ENCODE peak calls at places on chromosomes 12 and 14, in six cellular contexts. A, U, Q, B, J and L are unnamed samples. For H3K4me1, the result is how much of the 10 kb centered on the place peaks cover.

GRCh38 chr12:82517027-82517426 is 158.7 kb downstream of the METTL25 start:
- DNase-seq in B (no peak), Q (no peak), A (no peak), U (peak), J (no peak), L (no peak)

GRCh38 chr12:5246196-5246595 is 185.7 kb upstream of the NTF3 start:
- DNase-seq in U (no peak), Q (no peak), B (no peak), A (no peak), J (no peak), L (no peak)

GRCh38 chr14:63388766-63389431 is 70.2 kb upstream of the GPHB5 start:
- DNase-seq in Q (peak), B (peak), J (peak), U (peak), A (peak), L (peak)

GRCh38 chr14:56057071-56057865 is 60.9 kb upstream of the PELI2 start:
- DNase-seq in Q (no peak), A (no peak), U (no peak), J (no peak), B (no peak), L (no peak)

GRCh38 chr14:74634481-74634880 is 22.4 kb upstream of the LTBP2 start:
- DNase-seq in A (no peak), Q (no peak), U (peak), J (no peak), B (no peak), L (no peak)

GRCh38 chr14:90520326-90520725 is 123.5 kb downstream of the CALM1 start:
- DNase-seq in J (no peak), A (peak), U (no peak), Q (no peak), B (no peak), L (no peak)

GRCh38 chr14:32494566-32495434 is 165.7 kb downstream of the AKAP6 start:
- DNase-seq in J (no peak), Q (peak), A (no peak), B (no peak), U (peak), L (no peak)

GRCh38 chr14:73238262-73238852 is 1.1 kb downstream of the PAPLN start:
- DNase-seq in Q (no peak), A (no peak), U (peak), B (no peak), J (no peak), L (peak)

GRCh38 chr14:54882521-54882920 is 20.1 kb downstream of the GCH1 start:
- DNase-seq in U (no peak), A (no peak), Q (no peak), B (no peak), J (no peak), L (no peak)

GRCh38 chr12:75390899-75391538 is at the start of gene GLIPR1L2:
- DNase-seq in U (peak), Q (peak), A (peak), B (peak), J (peak), L (peak)

GRCh38 chr12:76471579-76471978 is 88.0 kb downstream of the OSBPL8 start:
- DNase-seq in U (peak), Q (no peak), B (no peak), A (no peak), J (no peak), L (no peak)

GRCh38 chr12:82019533-82019932 is 260.4 kb upstream of the PPFIA2 start:
- DNase-seq in J (no peak), Q (no peak), U (no peak), B (no peak), A (no peak), L (no peak)

GRCh38 chr14:68379510-68380303 is 413.2 kb downstream of the ZFP36L1 start:
- DNase-seq in Q (no peak), J (peak), A (no peak), B (no peak), U (no peak), L (no peak)

GRCh38 chr12:61357496-61357895 is 902.7 kb upstream of the USP15 start:
- DNase-seq in Q (no peak), U (no peak), B (no peak), J (no peak), A (no peak), L (no peak)

GRCh38 chr12:100826323-100826722 is 31.7 kb downstream of the ANO4 start:
- DNase-seq in B (no peak), J (no peak), Q (no peak), U (peak), A (no peak), L (peak)

GRCh38 chr12:27501956-27502562 is 21.9 kb upstream of the PPFIBP1 start:
- DNase-seq in Q (no peak), U (no peak), J (no peak), A (no peak), B (no peak), L (no peak)

GRCh38 chr14:21104448-21105060 is 3.7 kb downstream of the TMEM253 start:
- DNase-seq in Q (peak), B (no peak), A (peak), U (peak), J (peak), L (peak)

GRCh38 chr12:10012630-10013330 is 2.4 kb downstream of the CLEC12B start:
- DNase-seq in B (no peak), A (no peak), J (no peak), Q (no peak), U (no peak), L (no peak)

GRCh38 chr12:114400395-114400794 is 5.5 kb downstream of the TBX5 start:
- DNase-seq in U (peak), Q (no peak), A (no peak), B (no peak), J (no peak), L (no peak)

GRCh38 chr12:67269632-67270578 is 747 bp downstream of the CAND1 start:
- DNase-seq in B (no peak), A (peak), J (peak), Q (peak), U (no peak), L (peak)

GRCh38 chr12:74538491-74539258 is 1.0 kb downstream of the ATXN7L3B start:
- DNase-seq in Q (no peak), B (no peak), A (no peak), J (peak), U (no peak), L (no peak)

GRCh38 chr14:84959796-84960515 is 570.0 kb upstream of the FLRT2 start:
- DNase-seq in J (no peak), B (no peak), U (no peak), Q (no peak), A (no peak), L (no peak)

GRCh38 chr12:24668563-24668962 is 280.3 kb downstream of the BCAT1 start:
- DNase-seq in J (no peak), Q (no peak), U (peak), A (no peak), B (no peak), L (no peak)

GRCh38 chr14:70731447-70732239 is 77.7 kb downstream of the MAP3K9 start:
- DNase-seq in B (no peak), Q (no peak), A (no peak), J (no peak), U (no peak), L (no peak)

GRCh38 chr12:92304335-92305066 is 158.9 kb upstream of the BTG1 start:
- DNase-seq in U (no peak), J (no peak), Q (no peak), B (no peak), A (no peak), L (no peak)

GRCh38 chr12:116920939-116921338 is 10.2 kb downstream of the FBXW8 start:
- DNase-seq in J (no peak), A (no peak), U (no peak), Q (no peak), B (no peak), L (no peak)

GRCh38 chr12:94604299-94604698 is 46.1 kb downstream of the TMCC3 start:
- DNase-seq in B (no peak), J (no peak), U (no peak), A (no peak), Q (no peak), L (no peak)

GRCh38 chr12:89933911-89934310 is 225.3 kb upstream of the ATP2B1 start:
- DNase-seq in Q (no peak), J (no peak), A (no peak), B (no peak), U (peak), L (no peak)

GRCh38 chr12:89924191-89924590 is 215.6 kb upstream of the ATP2B1 start:
- DNase-seq in U (no peak), B (no peak), J (no peak), A (no peak), Q (no peak), L (no peak)

GRCh38 chr12:89927226-89927698 is 218.6 kb upstream of the ATP2B1 start:
- DNase-seq in U (no peak), B (no peak), A (no peak), J (no peak), Q (no peak), L (no peak)

GRCh38 chr12:89932950-89933349 is 224.3 kb upstream of the ATP2B1 start:
- DNase-seq in U (peak), J (no peak), Q (no peak), B (no peak), A (no peak), L (no peak)

DNA sequence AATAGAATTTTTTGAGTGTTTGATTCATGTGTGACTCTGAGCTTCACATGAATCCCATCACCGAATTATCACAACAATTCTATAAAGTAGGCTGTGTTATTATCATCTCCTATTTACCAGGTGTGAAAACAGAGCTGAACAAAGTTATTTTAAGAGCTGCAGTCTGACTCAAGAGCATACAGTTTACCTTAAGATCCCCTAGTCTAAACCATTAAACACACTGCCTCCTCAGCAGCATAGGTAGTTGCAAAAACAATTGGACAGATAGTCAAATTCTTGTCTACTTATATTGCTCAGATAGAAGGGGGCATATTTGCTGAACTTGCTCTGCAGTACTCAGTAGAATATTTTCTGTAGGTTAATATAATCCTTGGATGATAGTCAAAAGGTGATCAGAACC is 219.8 kb upstream of the ATP2B1 start:
- DNase-seq in B (no peak), A (no peak), U (no peak), Q (no peak), J (no peak), L (no peak)
- H3K27ac ChIP-seq in B (no peak), A (no peak), U (no peak), Q (no peak), J (no peak), L (no peak)

GRCh38 chr12:47265391-47265790 is 185.6 kb upstream of the AMIGO2 start:
- DNase-seq in U (no peak), Q (no peak), B (no peak), J (no peak), A (no peak), L (no peak)

GRCh38 chr12:47270782-47271664 is 191.3 kb upstream of the AMIGO2 start:
- DNase-seq in Q (no peak), J (no peak), B (no peak), U (peak), A (no peak), L (no peak)

GRCh38 chr12:47271800-47272230 is 192.1 kb upstream of the AMIGO2 start:
- DNase-seq in J (no peak), Q (no peak), A (no peak), U (no peak), B (no peak), L (no peak)

GRCh38 chr12:47267571-47267970 is 187.8 kb upstream of the AMIGO2 start:
- DNase-seq in U (peak), B (no peak), A (no peak), J (no peak), Q (no peak), L (no peak)

DNA sequence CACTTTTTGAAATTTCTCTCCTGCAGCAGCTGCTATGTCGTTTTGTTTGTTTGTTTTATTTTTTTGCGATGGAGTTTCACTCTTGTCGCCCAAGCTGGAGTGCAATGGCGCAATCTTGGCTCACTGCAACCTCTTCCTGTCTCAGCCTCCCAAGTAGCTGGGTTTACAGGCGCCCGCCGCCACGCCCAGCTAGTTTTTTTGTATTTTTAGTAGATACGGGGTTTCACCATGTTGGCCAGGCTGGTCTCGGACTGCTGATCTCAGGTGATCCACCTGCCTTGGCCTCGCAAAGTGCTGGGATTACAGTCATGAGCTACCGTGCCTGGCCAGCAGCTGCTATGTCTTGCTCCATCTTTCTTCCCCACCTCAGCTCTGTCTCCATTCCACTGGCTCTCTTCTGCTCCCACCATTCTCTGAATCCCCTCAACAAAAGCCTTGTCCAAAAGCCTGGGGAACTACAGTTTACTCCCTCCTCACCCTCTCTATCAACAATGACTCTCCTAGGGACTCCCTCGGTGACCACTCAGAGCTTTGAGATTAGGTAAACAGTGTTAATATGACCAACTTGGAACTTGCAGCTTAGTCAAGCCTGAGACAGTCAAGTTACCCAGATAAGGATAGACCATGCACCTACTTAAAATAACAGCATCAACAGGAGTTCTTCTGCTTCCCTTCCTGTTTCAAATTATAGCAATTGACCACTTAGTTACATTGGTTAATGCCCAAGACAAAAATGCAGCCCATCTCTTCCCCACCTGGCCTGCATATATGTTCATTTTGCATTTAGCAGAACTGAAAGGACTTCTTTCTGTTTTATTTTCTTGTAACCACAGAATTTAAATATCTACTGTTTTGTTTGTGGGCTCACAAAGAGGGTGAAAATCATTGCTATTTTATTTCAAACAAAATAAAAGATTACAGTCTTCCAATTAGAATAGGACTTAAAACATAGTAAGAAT is 189.0 kb upstream of the AMIGO2 start:
- DNase-seq in Q (no peak), U (peak), J (no peak), A (no peak), B (no peak), L (no peak)
- H3K4me3 ChIP-seq in Q (no peak), U (no peak), J (no peak), A (no peak), B (no peak), L (no peak)

DNA sequence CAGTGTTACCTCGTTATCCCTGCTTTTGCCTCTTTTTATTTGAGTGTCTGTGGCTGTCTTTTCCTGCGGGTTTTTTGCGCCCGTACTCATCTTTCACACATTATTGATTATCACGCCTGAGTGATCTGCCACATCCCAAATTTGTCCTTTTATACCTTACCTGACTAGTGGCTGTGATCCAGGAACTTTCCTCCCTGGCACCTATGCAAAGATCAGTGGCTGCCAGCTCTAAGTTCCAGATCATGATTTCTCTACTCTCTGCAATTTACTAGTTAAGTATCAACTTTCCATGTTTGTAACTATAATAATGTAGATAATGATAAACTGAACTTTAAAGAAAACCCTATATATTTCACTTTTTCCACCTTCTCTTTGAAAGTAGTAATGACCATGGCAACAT is 36.9 kb downstream of the PLEKHA5 start:
- DNase-seq in U (no peak), A (no peak), B (no peak), Q (no peak), J (no peak), L (no peak)
- H3K4me1 ChIP-seq in U (under half), A (under half), B (under half), Q (under half), J (under half), L (under half)

GRCh38 chr12:42660968-42661937 is 71.7 kb upstream of the PRICKLE1 start:
- DNase-seq in U (no peak), J (no peak), Q (no peak), A (no peak), B (no peak), L (no peak)

GRCh38 chr12:42666671-42667243 is 77.2 kb upstream of the PRICKLE1 start:
- DNase-seq in Q (no peak), J (no peak), U (peak), B (no peak), A (no peak), L (no peak)

GRCh38 chr12:42669471-42669997 is 80.0 kb upstream of the PRICKLE1 start:
- DNase-seq in J (no peak), B (no peak), A (no peak), Q (no peak), U (no peak), L (no peak)

GRCh38 chr12:42663621-42664020 is 74.1 kb upstream of the PRICKLE1 start:
- DNase-seq in Q (no peak), A (no peak), B (no peak), U (no peak), J (no peak), L (no peak)
- H3K27ac ChIP-seq in Q (no peak), A (no peak), B (no peak), U (no peak), J (no peak), L (no peak)

GRCh38 chr14:36520601-36521525 is 831 bp upstream of the NKX2-1 start:
- DNase-seq in J (no peak), B (no peak), Q (no peak), A (peak), U (peak), L (no peak)

GRCh38 chr14:36521598-36522345 is 1.7 kb upstream of the NKX2-1 start:
- DNase-seq in B (no peak), A (peak), J (no peak), U (no peak), Q (no peak), L (no peak)

GRCh38 chr14:36518031-36518585 is 1.9 kb downstream of the NKX2-1 start:
- DNase-seq in B (no peak), U (no peak), J (no peak), A (no peak), Q (no peak), L (no peak)

GRCh38 chr14:36518586-36519430 is 1.2 kb downstream of the NKX2-1 start:
- DNase-seq in U (no peak), J (no peak), B (no peak), Q (no peak), A (peak), L (no peak)

GRCh38 chr14:36519431-36520321 is at the start of gene NKX2-1:
- DNase-seq in B (no peak), J (no peak), U (no peak), A (peak), Q (no peak), L (no peak)
- H3K4me3 ChIP-seq in B (peak), J (no peak), U (no peak), A (peak), Q (peak), L (peak)

DNA sequence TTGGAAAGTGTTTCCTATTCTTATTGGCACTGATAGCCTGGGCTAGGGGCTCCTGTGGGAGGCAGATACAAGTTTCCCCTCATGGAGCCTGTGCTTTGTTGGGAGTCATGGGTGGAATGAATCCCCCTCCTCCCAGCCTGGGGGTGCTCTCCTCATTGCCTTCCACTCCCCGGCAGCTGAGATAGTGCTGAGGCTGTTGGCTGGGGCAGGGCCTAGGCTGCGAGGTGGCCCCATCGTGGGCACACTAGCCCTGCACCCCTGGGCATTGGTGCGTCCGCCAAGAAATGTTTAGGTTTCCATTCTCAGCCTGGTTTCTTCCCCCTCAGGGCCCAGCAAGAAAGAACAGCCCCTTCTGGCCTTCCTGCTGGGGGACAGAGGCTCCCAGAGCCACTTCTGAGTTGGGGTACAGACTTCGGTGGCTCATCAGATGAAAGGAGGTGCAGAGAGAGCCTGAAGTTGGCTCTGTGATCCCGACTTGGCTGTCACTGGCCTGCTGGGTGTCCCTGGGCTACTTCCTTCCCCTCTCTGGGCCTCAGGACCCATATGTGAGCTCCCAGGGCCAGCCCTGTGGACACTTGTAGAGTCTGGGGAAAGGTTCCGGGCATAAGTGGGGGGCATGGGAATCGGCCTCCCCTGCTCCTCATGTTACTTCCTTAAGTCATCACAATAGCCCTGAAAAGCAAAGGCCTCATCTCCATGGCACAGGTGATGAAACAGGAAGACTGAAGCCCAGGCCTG is 2.7 kb upstream of the ARL6IP4 start:
- DNase-seq in A (no peak), U (no peak), J (no peak), B (no peak), Q (peak), L (no peak)
- H3K4me1 ChIP-seq in A (half or more), U (under half), J (half or more), B (under half), Q (half or more), L (half or more)

GRCh38 chr12:104957388-104958008 is 592 bp downstream of the SLC41A2 start:
- DNase-seq in B (no peak), U (no peak), J (peak), A (no peak), Q (no peak), L (no peak)
- H3K27ac ChIP-seq in B (peak), U (no peak), J (peak), A (peak), Q (peak), L (peak)

DNA sequence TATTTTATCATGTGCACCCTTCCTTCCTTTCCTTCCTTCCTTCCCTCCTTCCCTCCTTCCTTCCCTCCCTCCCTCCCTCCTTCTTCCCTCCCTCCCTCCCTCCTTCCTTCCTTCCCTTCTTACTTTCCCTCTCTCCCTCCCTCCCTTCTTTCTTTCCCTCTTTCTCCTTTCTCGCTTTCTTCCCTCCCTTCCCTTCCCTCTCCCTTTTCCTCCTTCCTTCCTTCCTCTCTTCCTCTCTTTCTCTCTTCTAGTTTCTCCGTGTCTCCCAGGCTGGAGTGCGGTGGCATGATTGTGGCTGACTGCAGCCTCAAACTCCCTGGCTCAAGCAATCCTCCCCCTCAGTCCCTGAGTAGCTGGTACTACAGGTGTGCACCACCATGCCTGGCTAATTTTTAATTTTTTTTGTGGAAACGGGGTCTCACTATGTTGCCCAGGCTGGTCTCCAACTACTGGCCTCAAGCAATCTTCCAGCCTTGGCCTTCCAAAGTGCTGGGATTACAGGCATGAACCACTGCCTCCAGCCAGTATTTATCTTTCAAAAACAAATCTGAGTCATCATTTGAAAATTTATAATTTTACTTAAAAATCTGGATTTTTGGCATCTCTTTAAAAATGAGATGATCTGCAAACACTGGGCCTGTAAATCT is 7.8 kb downstream of the C1RL start:
- DNase-seq in U (peak), B (no peak), J (no peak), A (no peak), Q (no peak), L (peak)
- H3K4me3 ChIP-seq in U (no peak), B (no peak), J (no peak), A (no peak), Q (no peak), L (no peak)